ENCODE peak calls at places on chromosomes 1 and 21, in nine cellular contexts. C is posterior vena cava; H is Right ventricle myocardium inferior; V is frontal cortex; S is ACHN; U is smooth muscle cell of the brain vasculature; A is H54; L is kidney tubule cell; F is activated naive CD4-positive, alpha-beta T cell treated with anti-CD3 and anti-CD28 coated beads, Interleukin-2, amount 50 U/mL, for 16 hours. Y is an unnamed sample.

GRCh38 chr1:182330303-182330702 is 61.3 kb downstream of the GLUL start:
- DNase-seq in L (peak), A (no peak), S (no peak), U (no peak), F (no peak), H (no peak), V (no peak), C (no peak), Y (no peak)

GRCh38 chr1:230568008-230568407 is 74.3 kb upstream of the COG2 start:
- DNase-seq in H (peak), C (no peak), S (no peak), V (no peak), F (no peak), U (no peak), L (peak), A (peak), Y (no peak)

GRCh38 chr1:88272216-88272615 is 411.9 kb upstream of the PKN2 start:
- DNase-seq in H (no peak), C (no peak), V (no peak), A (no peak), S (no peak), U (no peak), F (no peak), L (no peak), Y (no peak)

GRCh38 chr1:197984273-197984672 is 67.1 kb downstream of the LHX9 start:
- DNase-seq in S (no peak), A (no peak), H (no peak), L (peak), F (no peak), U (no peak), C (no peak), V (no peak), Y (no peak)

GRCh38 chr1:201126832-201127754 is at the start of gene ASCL5:
- DNase-seq in U (no peak), H (peak), C (no peak), F (no peak), V (no peak), S (peak), L (peak), A (peak), Y (no peak)

GRCh38 chr21:31078216-31078615 is 39.9 kb upstream of the KRTAP19-8 start:
- DNase-seq in C (no peak), A (no peak), V (no peak), H (no peak), U (no peak), L (no peak), S (no peak), F (no peak), Y (no peak)

GRCh38 chr1:93000291-93000690 is 39.0 kb upstream of the DIPK1A start:
- DNase-seq in C (no peak), V (no peak), H (no peak), S (no peak), L (no peak), A (no peak), U (no peak), F (no peak), Y (no peak)

GRCh38 chr1:218660678-218661053 is 315.5 kb downstream of the TGFB2 start:
- DNase-seq in V (no peak), F (no peak), U (no peak), L (peak), C (no peak), S (peak), H (no peak), A (no peak), Y (no peak)

GRCh38 chr1:29586991-29587745 is 350.8 kb downstream of the PTPRU start:
- DNase-seq in H (no peak), L (peak), U (no peak), F (no peak), C (no peak), A (no peak), S (no peak), V (no peak), Y (no peak)

GRCh38 chr1:119617751-119618691 is 30.0 kb downstream of the ZNF697 start:
- DNase-seq in A (no peak), U (no peak), H (no peak), V (no peak), L (no peak), S (no peak), C (no peak), F (no peak), Y (no peak)

GRCh38 chr1:66217561-66217960 is 316.4 kb upstream of the SGIP1 start:
- DNase-seq in H (no peak), C (no peak), S (no peak), F (no peak), L (no peak), U (no peak), A (no peak), V (no peak), Y (no peak)

GRCh38 chr1:85463666-85464496 is 1.1 kb downstream of the DDAH1 start:
- DNase-seq in A (no peak), S (peak), F (no peak), C (no peak), V (no peak), H (no peak), U (no peak), L (no peak), Y (no peak)

GRCh38 chr1:243315455-243315854 is 59.6 kb downstream of the SDCCAG8 start:
- DNase-seq in A (no peak), L (no peak), U (no peak), C (no peak), S (no peak), F (no peak), V (no peak), H (no peak), Y (no peak)

GRCh38 chr1:202968895-202969295 is 1.8 kb upstream of the CYB5R1 start:
- DNase-seq in A (peak), C (no peak), H (no peak), L (peak), F (peak), U (no peak), V (no peak), S (peak), Y (no peak)

GRCh38 chr21:43193651-43194302 is 25.0 kb downstream of the CRYAA start:
- DNase-seq in H (peak), F (no peak), A (peak), U (no peak), C (peak), V (no peak), S (peak), L (peak), Y (no peak)